ENCODE peak calls at places on chromosomes 3 and 15, in five cellular contexts. One of them, this sample, is unnamed.

GRCh38 chr15:90607361-90607760 is 77.6 kb downstream of the CRTC3 start:
- DNase-seq in SHP77: peak
- DNase-seq in NCI-H524 treated with DMSO at 0.1 percent for 48 hours: no peak
- DNase-seq in NCI-H2171 treated with DMSO at 0.1 percent for 48 hours: no peak
- DNase-seq in stimulated activated CD4-positive, alpha-beta T cell treated with anti-CD3 and anti-CD28 coated beads, Interleukin-12 subunit alpha, Interleukin-12 subunit beta, amount 100 ng/mL, for 24 hours: no peak
- DNase-seq in this sample: no peak

GRCh38 chr15:39613861-39614260 is 33.0 kb downstream of the THBS1 start:
- DNase-seq in SHP77: no peak
- DNase-seq in NCI-H524 treated with DMSO at 0.1 percent for 48 hours: no peak
- DNase-seq in NCI-H2171 treated with DMSO at 0.1 percent for 48 hours: no peak
- DNase-seq in stimulated activated CD4-positive, alpha-beta T cell treated with anti-CD3 and anti-CD28 coated beads, Interleukin-12 subunit alpha, Interleukin-12 subunit beta, amount 100 ng/mL, for 24 hours: no peak
- DNase-seq in this sample: no peak

GRCh38 chr15:74425634-74426033 is 8.1 kb downstream of the SEMA7A start:
- DNase-seq in SHP77: no peak
- DNase-seq in NCI-H524 treated with DMSO at 0.1 percent for 48 hours: no peak
- DNase-seq in NCI-H2171 treated with DMSO at 0.1 percent for 48 hours: no peak
- DNase-seq in stimulated activated CD4-positive, alpha-beta T cell treated with anti-CD3 and anti-CD28 coated beads, Interleukin-12 subunit alpha, Interleukin-12 subunit beta, amount 100 ng/mL, for 24 hours: no peak
- DNase-seq in this sample: no peak

GRCh38 chr3:107235923-107236315 is 141.3 kb upstream of the CCDC54 start:
- DNase-seq in SHP77: peak
- DNase-seq in NCI-H524 treated with DMSO at 0.1 percent for 48 hours: peak
- DNase-seq in NCI-H2171 treated with DMSO at 0.1 percent for 48 hours: peak
- DNase-seq in stimulated activated CD4-positive, alpha-beta T cell treated with anti-CD3 and anti-CD28 coated beads, Interleukin-12 subunit alpha, Interleukin-12 subunit beta, amount 100 ng/mL, for 24 hours: peak
- DNase-seq in this sample: peak

GRCh38 chr3:59809016-59809415 is 759.2 kb upstream of the CFAP20DC start:
- DNase-seq in SHP77: no peak
- DNase-seq in NCI-H524 treated with DMSO at 0.1 percent for 48 hours: no peak
- DNase-seq in NCI-H2171 treated with DMSO at 0.1 percent for 48 hours: no peak
- DNase-seq in stimulated activated CD4-positive, alpha-beta T cell treated with anti-CD3 and anti-CD28 coated beads, Interleukin-12 subunit alpha, Interleukin-12 subunit beta, amount 100 ng/mL, for 24 hours: no peak
- DNase-seq in this sample: peak

GRCh38 chr3:151750181-151750580 is 16.5 kb downstream of the AADACL2 start:
- DNase-seq in SHP77: no peak
- DNase-seq in NCI-H524 treated with DMSO at 0.1 percent for 48 hours: no peak
- DNase-seq in NCI-H2171 treated with DMSO at 0.1 percent for 48 hours: no peak
- DNase-seq in stimulated activated CD4-positive, alpha-beta T cell treated with anti-CD3 and anti-CD28 coated beads, Interleukin-12 subunit alpha, Interleukin-12 subunit beta, amount 100 ng/mL, for 24 hours: no peak
- DNase-seq in this sample: no peak

GRCh38 chr3:138019288-138020069 is 9.5 kb downstream of the CLDN18 start:
- DNase-seq in SHP77: no peak
- DNase-seq in NCI-H524 treated with DMSO at 0.1 percent for 48 hours: no peak
- DNase-seq in NCI-H2171 treated with DMSO at 0.1 percent for 48 hours: no peak
- DNase-seq in stimulated activated CD4-positive, alpha-beta T cell treated with anti-CD3 and anti-CD28 coated beads, Interleukin-12 subunit alpha, Interleukin-12 subunit beta, amount 100 ng/mL, for 24 hours: no peak
- DNase-seq in this sample: no peak

GRCh38 chr3:105806361-105806760 is 62.5 kb downstream of the CBLB start:
- DNase-seq in SHP77: peak
- DNase-seq in NCI-H524 treated with DMSO at 0.1 percent for 48 hours: no peak
- DNase-seq in NCI-H2171 treated with DMSO at 0.1 percent for 48 hours: no peak
- DNase-seq in stimulated activated CD4-positive, alpha-beta T cell treated with anti-CD3 and anti-CD28 coated beads, Interleukin-12 subunit alpha, Interleukin-12 subunit beta, amount 100 ng/mL, for 24 hours: no peak
- DNase-seq in this sample: peak

GRCh38 chr15:74752486-74753395 is 4.1 kb downstream of the CYP1A2 start:
- DNase-seq in SHP77: no peak
- DNase-seq in NCI-H524 treated with DMSO at 0.1 percent for 48 hours: no peak
- DNase-seq in NCI-H2171 treated with DMSO at 0.1 percent for 48 hours: no peak
- DNase-seq in stimulated activated CD4-positive, alpha-beta T cell treated with anti-CD3 and anti-CD28 coated beads, Interleukin-12 subunit alpha, Interleukin-12 subunit beta, amount 100 ng/mL, for 24 hours: no peak
- DNase-seq in this sample: peak

GRCh38 chr3:188476930-188477329 is 323.0 kb downstream of the LPP start:
- DNase-seq in SHP77: no peak
- DNase-seq in NCI-H524 treated with DMSO at 0.1 percent for 48 hours: peak
- DNase-seq in NCI-H2171 treated with DMSO at 0.1 percent for 48 hours: no peak
- DNase-seq in stimulated activated CD4-positive, alpha-beta T cell treated with anti-CD3 and anti-CD28 coated beads, Interleukin-12 subunit alpha, Interleukin-12 subunit beta, amount 100 ng/mL, for 24 hours: no peak
- DNase-seq in this sample: no peak

GRCh38 chr15:81511160-81511559 is 137.1 kb upstream of the TMC3 start:
- DNase-seq in SHP77: no peak
- DNase-seq in NCI-H524 treated with DMSO at 0.1 percent for 48 hours: no peak
- DNase-seq in NCI-H2171 treated with DMSO at 0.1 percent for 48 hours: no peak
- DNase-seq in stimulated activated CD4-positive, alpha-beta T cell treated with anti-CD3 and anti-CD28 coated beads, Interleukin-12 subunit alpha, Interleukin-12 subunit beta, amount 100 ng/mL, for 24 hours: no peak
- DNase-seq in this sample: no peak

GRCh38 chr3:42185044-42185443 is 80.9 kb downstream of the CCK start:
- DNase-seq in SHP77: no peak
- DNase-seq in NCI-H524 treated with DMSO at 0.1 percent for 48 hours: no peak
- DNase-seq in NCI-H2171 treated with DMSO at 0.1 percent for 48 hours: no peak
- DNase-seq in stimulated activated CD4-positive, alpha-beta T cell treated with anti-CD3 and anti-CD28 coated beads, Interleukin-12 subunit alpha, Interleukin-12 subunit beta, amount 100 ng/mL, for 24 hours: no peak
- DNase-seq in this sample: no peak

GRCh38 chr3:151788401-151788800 is 25.5 kb upstream of the AADAC start:
- DNase-seq in SHP77: no peak
- DNase-seq in NCI-H524 treated with DMSO at 0.1 percent for 48 hours: no peak
- DNase-seq in NCI-H2171 treated with DMSO at 0.1 percent for 48 hours: no peak
- DNase-seq in stimulated activated CD4-positive, alpha-beta T cell treated with anti-CD3 and anti-CD28 coated beads, Interleukin-12 subunit alpha, Interleukin-12 subunit beta, amount 100 ng/mL, for 24 hours: no peak
- DNase-seq in this sample: no peak

GRCh38 chr15:101795455-101795854 is 7.9 kb upstream of the OR4F6 start:
- DNase-seq in SHP77: no peak
- DNase-seq in NCI-H524 treated with DMSO at 0.1 percent for 48 hours: no peak
- DNase-seq in NCI-H2171 treated with DMSO at 0.1 percent for 48 hours: no peak
- DNase-seq in stimulated activated CD4-positive, alpha-beta T cell treated with anti-CD3 and anti-CD28 coated beads, Interleukin-12 subunit alpha, Interleukin-12 subunit beta, amount 100 ng/mL, for 24 hours: no peak
- DNase-seq in this sample: no peak

GRCh38 chr15:69852482-69853275 is 245.0 kb downstream of the TLE3 start:
- DNase-seq in SHP77: no peak
- DNase-seq in NCI-H524 treated with DMSO at 0.1 percent for 48 hours: no peak
- DNase-seq in NCI-H2171 treated with DMSO at 0.1 percent for 48 hours: no peak
- DNase-seq in stimulated activated CD4-positive, alpha-beta T cell treated with anti-CD3 and anti-CD28 coated beads, Interleukin-12 subunit alpha, Interleukin-12 subunit beta, amount 100 ng/mL, for 24 hours: no peak
- DNase-seq in this sample: peak

GRCh38 chr3:122944671-122945151 is 82.9 kb downstream of the SEMA5B start:
- DNase-seq in SHP77: no peak
- DNase-seq in NCI-H524 treated with DMSO at 0.1 percent for 48 hours: no peak
- DNase-seq in NCI-H2171 treated with DMSO at 0.1 percent for 48 hours: peak
- DNase-seq in stimulated activated CD4-positive, alpha-beta T cell treated with anti-CD3 and anti-CD28 coated beads, Interleukin-12 subunit alpha, Interleukin-12 subunit beta, amount 100 ng/mL, for 24 hours: no peak
- DNase-seq in this sample: no peak

GRCh38 chr3:129576514-129577345 is 29.7 kb downstream of the PLXND1 start:
- DNase-seq in SHP77: peak
- DNase-seq in NCI-H524 treated with DMSO at 0.1 percent for 48 hours: no peak
- DNase-seq in NCI-H2171 treated with DMSO at 0.1 percent for 48 hours: peak
- DNase-seq in stimulated activated CD4-positive, alpha-beta T cell treated with anti-CD3 and anti-CD28 coated beads, Interleukin-12 subunit alpha, Interleukin-12 subunit beta, amount 100 ng/mL, for 24 hours: no peak
- DNase-seq in this sample: no peak

GRCh38 chr3:196890309-196890708 is 22.6 kb downstream of the SENP5 start:
- DNase-seq in SHP77: no peak
- DNase-seq in NCI-H524 treated with DMSO at 0.1 percent for 48 hours: no peak
- DNase-seq in NCI-H2171 treated with DMSO at 0.1 percent for 48 hours: no peak
- DNase-seq in stimulated activated CD4-positive, alpha-beta T cell treated with anti-CD3 and anti-CD28 coated beads, Interleukin-12 subunit alpha, Interleukin-12 subunit beta, amount 100 ng/mL, for 24 hours: no peak
- DNase-seq in this sample: no peak

GRCh38 chr15:71133734-71134464 is 18.6 kb downstream of the THSD4 start:
- DNase-seq in SHP77: no peak
- DNase-seq in NCI-H524 treated with DMSO at 0.1 percent for 48 hours: no peak
- DNase-seq in NCI-H2171 treated with DMSO at 0.1 percent for 48 hours: no peak
- DNase-seq in stimulated activated CD4-positive, alpha-beta T cell treated with anti-CD3 and anti-CD28 coated beads, Interleukin-12 subunit alpha, Interleukin-12 subunit beta, amount 100 ng/mL, for 24 hours: no peak
- DNase-seq in this sample: no peak

GRCh38 chr3:30510596-30510995 is 95.8 kb upstream of the TGFBR2 start:
- DNase-seq in SHP77: no peak
- DNase-seq in NCI-H524 treated with DMSO at 0.1 percent for 48 hours: no peak
- DNase-seq in NCI-H2171 treated with DMSO at 0.1 percent for 48 hours: no peak
- DNase-seq in stimulated activated CD4-positive, alpha-beta T cell treated with anti-CD3 and anti-CD28 coated beads, Interleukin-12 subunit alpha, Interleukin-12 subunit beta, amount 100 ng/mL, for 24 hours: no peak
- DNase-seq in this sample: no peak

GRCh38 chr15:80325206-80325605 is 73.2 kb upstream of the CTXND1 start:
- DNase-seq in SHP77: no peak
- DNase-seq in NCI-H524 treated with DMSO at 0.1 percent for 48 hours: no peak
- DNase-seq in NCI-H2171 treated with DMSO at 0.1 percent for 48 hours: no peak
- DNase-seq in stimulated activated CD4-positive, alpha-beta T cell treated with anti-CD3 and anti-CD28 coated beads, Interleukin-12 subunit alpha, Interleukin-12 subunit beta, amount 100 ng/mL, for 24 hours: no peak
- DNase-seq in this sample: no peak

GRCh38 chr3:133453383-133453782 is 53.5 kb downstream of the BFSP2 start:
- DNase-seq in SHP77: no peak
- DNase-seq in NCI-H524 treated with DMSO at 0.1 percent for 48 hours: no peak
- DNase-seq in NCI-H2171 treated with DMSO at 0.1 percent for 48 hours: no peak
- DNase-seq in stimulated activated CD4-positive, alpha-beta T cell treated with anti-CD3 and anti-CD28 coated beads, Interleukin-12 subunit alpha, Interleukin-12 subunit beta, amount 100 ng/mL, for 24 hours: no peak
- DNase-seq in this sample: no peak

GRCh38 chr15:66838671-66839239 is 136.7 kb downstream of the SMAD6 start:
- DNase-seq in SHP77: no peak
- DNase-seq in NCI-H524 treated with DMSO at 0.1 percent for 48 hours: no peak
- DNase-seq in NCI-H2171 treated with DMSO at 0.1 percent for 48 hours: peak
- DNase-seq in stimulated activated CD4-positive, alpha-beta T cell treated with anti-CD3 and anti-CD28 coated beads, Interleukin-12 subunit alpha, Interleukin-12 subunit beta, amount 100 ng/mL, for 24 hours: no peak
- DNase-seq in this sample: no peak

GRCh38 chr3:69499899-69500316 is 114.0 kb upstream of the FRMD4B start:
- DNase-seq in SHP77: no peak
- DNase-seq in NCI-H524 treated with DMSO at 0.1 percent for 48 hours: no peak
- DNase-seq in NCI-H2171 treated with DMSO at 0.1 percent for 48 hours: no peak
- DNase-seq in stimulated activated CD4-positive, alpha-beta T cell treated with anti-CD3 and anti-CD28 coated beads, Interleukin-12 subunit alpha, Interleukin-12 subunit beta, amount 100 ng/mL, for 24 hours: no peak
- DNase-seq in this sample: no peak

GRCh38 chr3:129723558-129724324 is 117.3 kb upstream of the PLXND1 start:
- DNase-seq in SHP77: no peak
- DNase-seq in NCI-H524 treated with DMSO at 0.1 percent for 48 hours: no peak
- DNase-seq in NCI-H2171 treated with DMSO at 0.1 percent for 48 hours: no peak
- DNase-seq in stimulated activated CD4-positive, alpha-beta T cell treated with anti-CD3 and anti-CD28 coated beads, Interleukin-12 subunit alpha, Interleukin-12 subunit beta, amount 100 ng/mL, for 24 hours: no peak
- DNase-seq in this sample: peak

GRCh38 chr3:169478566-169479313 is 184.8 kb downstream of the MECOM start:
- DNase-seq in SHP77: no peak
- DNase-seq in NCI-H524 treated with DMSO at 0.1 percent for 48 hours: no peak
- DNase-seq in NCI-H2171 treated with DMSO at 0.1 percent for 48 hours: no peak
- DNase-seq in stimulated activated CD4-positive, alpha-beta T cell treated with anti-CD3 and anti-CD28 coated beads, Interleukin-12 subunit alpha, Interleukin-12 subunit beta, amount 100 ng/mL, for 24 hours: no peak
- DNase-seq in this sample: peak

GRCh38 chr3:50226888-50227389 is 9.1 kb upstream of the GNAI2 start:
- DNase-seq in SHP77: no peak
- DNase-seq in NCI-H524 treated with DMSO at 0.1 percent for 48 hours: no peak
- DNase-seq in NCI-H2171 treated with DMSO at 0.1 percent for 48 hours: peak
- DNase-seq in stimulated activated CD4-positive, alpha-beta T cell treated with anti-CD3 and anti-CD28 coated beads, Interleukin-12 subunit alpha, Interleukin-12 subunit beta, amount 100 ng/mL, for 24 hours: no peak
- DNase-seq in this sample: peak

GRCh38 chr15:29090617-29091466 is 178.8 kb downstream of the NSMCE3 start:
- DNase-seq in SHP77: no peak
- DNase-seq in NCI-H524 treated with DMSO at 0.1 percent for 48 hours: no peak
- DNase-seq in NCI-H2171 treated with DMSO at 0.1 percent for 48 hours: no peak
- DNase-seq in stimulated activated CD4-positive, alpha-beta T cell treated with anti-CD3 and anti-CD28 coated beads, Interleukin-12 subunit alpha, Interleukin-12 subunit beta, amount 100 ng/mL, for 24 hours: no peak
- DNase-seq in this sample: peak

GRCh38 chr15:68894208-68894607 is 36.1 kb upstream of the SPESP1 start:
- DNase-seq in SHP77: no peak
- DNase-seq in NCI-H524 treated with DMSO at 0.1 percent for 48 hours: no peak
- DNase-seq in NCI-H2171 treated with DMSO at 0.1 percent for 48 hours: no peak
- DNase-seq in stimulated activated CD4-positive, alpha-beta T cell treated with anti-CD3 and anti-CD28 coated beads, Interleukin-12 subunit alpha, Interleukin-12 subunit beta, amount 100 ng/mL, for 24 hours: no peak
- DNase-seq in this sample: no peak

GRCh38 chr3:24185738-24186384 is 240.8 kb downstream of the NR1D2 start:
- DNase-seq in SHP77: peak
- DNase-seq in NCI-H524 treated with DMSO at 0.1 percent for 48 hours: peak
- DNase-seq in NCI-H2171 treated with DMSO at 0.1 percent for 48 hours: peak
- DNase-seq in stimulated activated CD4-positive, alpha-beta T cell treated with anti-CD3 and anti-CD28 coated beads, Interleukin-12 subunit alpha, Interleukin-12 subunit beta, amount 100 ng/mL, for 24 hours: no peak
- DNase-seq in this sample: peak

GRCh38 chr15:84905016-84905916 is 20.8 kb downstream of the SLC28A1 start:
- DNase-seq in SHP77: no peak
- DNase-seq in NCI-H524 treated with DMSO at 0.1 percent for 48 hours: no peak
- DNase-seq in NCI-H2171 treated with DMSO at 0.1 percent for 48 hours: no peak
- DNase-seq in stimulated activated CD4-positive, alpha-beta T cell treated with anti-CD3 and anti-CD28 coated beads, Interleukin-12 subunit alpha, Interleukin-12 subunit beta, amount 100 ng/mL, for 24 hours: no peak
- DNase-seq in this sample: no peak

GRCh38 chr3:39104961-39105686 is 2.3 kb downstream of the GORASP1 start:
- DNase-seq in SHP77: peak
- DNase-seq in NCI-H524 treated with DMSO at 0.1 percent for 48 hours: no peak
- DNase-seq in NCI-H2171 treated with DMSO at 0.1 percent for 48 hours: peak
- DNase-seq in stimulated activated CD4-positive, alpha-beta T cell treated with anti-CD3 and anti-CD28 coated beads, Interleukin-12 subunit alpha, Interleukin-12 subunit beta, amount 100 ng/mL, for 24 hours: no peak
- DNase-seq in this sample: no peak

This sample was measured in PC-9.